ENCODE peak calls at places on chromosomes 6 and 20, in four cellular contexts. C, F, H and V are unnamed samples.

GRCh38 chr6:44038543-44039065 is 88.6 kb downstream of the MRPL14 start:
- DNase-seq in C (no peak), F (no peak), H (no peak), V (no peak)

GRCh38 chr6:128822271-128822670 is 60.7 kb upstream of the LAMA2 start:
- DNase-seq in C (no peak), F (no peak), H (peak; percentile 56), V (no peak)

GRCh38 chr6:138086573-138087196 is 20.5 kb downstream of the PERP start:
- DNase-seq in C (no peak), F (no peak), H (no peak), V (no peak)

GRCh38 chr6:134178230-134179044 is 126.0 kb upstream of the SLC2A12 start:
- DNase-seq in C (peak; percentile 78), F (peak; percentile 73), H (peak; percentile 89), V (peak; percentile 65)

GRCh38 chr6:127164555-127164954 is 46.1 kb downstream of the RSPO3 start:
- DNase-seq in C (no peak), F (no peak), H (no peak), V (no peak)

GRCh38 chr6:70849348-70850069 is 107.4 kb downstream of the B3GAT2 start:
- DNase-seq in C (no peak), F (no peak), H (no peak), V (no peak)

GRCh38 chr6:99297006-99297405 is 52.5 kb downstream of the FAXC start:
- DNase-seq in C (no peak), F (no peak), H (no peak), V (no peak)

GRCh38 chr6:139943391-139943790 is 568.9 kb upstream of the CITED2 start:
- DNase-seq in C (no peak), F (no peak), H (no peak), V (no peak)

GRCh38 chr20:6157345-6157744 is 34.5 kb upstream of the FERMT1 start:
- DNase-seq in C (no peak), F (peak; percentile 11), H (no peak), V (peak; percentile 38)

GRCh38 chr20:53296451-53297153 is 297.0 kb downstream of the ZNF217 start:
- DNase-seq in C (no peak), F (no peak), H (no peak), V (no peak)

GRCh38 chr6:169263836-169264608 is 10.4 kb upstream of the THBS2 start:
- DNase-seq in C (no peak), F (no peak), H (peak; percentile 66), V (no peak)

GRCh38 chr20:24694157-24694726 is 224.8 kb downstream of the SYNDIG1 start:
- DNase-seq in C (peak; percentile 27), F (no peak), H (peak; percentile 61), V (no peak)

GRCh38 chr20:4573564-4574355 is 147.9 kb upstream of the PRND start:
- DNase-seq in C (no peak), F (no peak), H (no peak), V (no peak)

GRCh38 chr6:134291156-134291555 is 26.8 kb downstream of the SGK1 start:
- DNase-seq in C (no peak), F (no peak), H (no peak), V (no peak)

GRCh38 chr6:52576392-52577021 is 353 bp downstream of the TRAM2 start:
- DNase-seq in C (peak; percentile 81), F (peak; percentile 88), H (peak; percentile 93), V (peak; percentile 41)

GRCh38 chr6:41439524-41440418 is 104.4 kb downstream of the NCR2 start:
- DNase-seq in C (no peak), F (peak; percentile 67), H (no peak), V (peak; percentile 90)

GRCh38 chr20:38536310-38536709 is 44.7 kb upstream of the ADIG start:
- DNase-seq in C (no peak), F (no peak), H (no peak), V (no peak)

GRCh38 chr6:170459451-170459850 is 93.7 kb downstream of the PSMB1 start:
- DNase-seq in C (no peak), F (no peak), H (peak; percentile 85), V (no peak)

GRCh38 chr6:12761376-12762115 is 45.0 kb downstream of the PHACTR1 start:
- DNase-seq in C (no peak), F (no peak), H (no peak), V (peak; percentile 4)

GRCh38 chr6:170243386-170243785 is 47.5 kb downstream of the DLL1 start:
- DNase-seq in C (no peak), F (no peak), H (no peak), V (no peak)

GRCh38 chr6:117079946-117080345 is 185.4 kb upstream of the VGLL2 start:
- DNase-seq in C (no peak), F (no peak), H (no peak), V (no peak)

GRCh38 chr6:3237761-3238662 is 10.6 kb upstream of the TUBB2B start:
- DNase-seq in C (no peak), F (peak; percentile 46), H (no peak), V (no peak)

GRCh38 chr6:158668707-158669103 is 18.9 kb downstream of the SYTL3 start:
- DNase-seq in C (no peak), F (no peak), H (no peak), V (no peak)

GRCh38 chr6:93017213-93017612 is 402.1 kb downstream of the EPHA7 start:
- DNase-seq in C (no peak), F (peak; percentile 12), H (no peak), V (no peak)

GRCh38 chr20:32965581-32966373 is 38.5 kb downstream of the SUN5 start:
- DNase-seq in C (peak; percentile 38), F (no peak), H (peak; percentile 76), V (no peak)

GRCh38 chr6:39821739-39822532 is 29.8 kb downstream of the DAAM2 start:
- DNase-seq in C (no peak), F (no peak), H (no peak), V (no peak)

GRCh38 chr6:163983601-163984445 is 569.3 kb downstream of the QKI start:
- DNase-seq in C (no peak), F (no peak), H (no peak), V (no peak)

GRCh38 chr20:20369353-20370086 is 1.6 kb downstream of the INSM1 start:
- DNase-seq in C (peak; percentile 78), F (no peak), H (no peak), V (no peak)

GRCh38 chr20:20370087-20370575 is 2.2 kb downstream of the INSM1 start:
- DNase-seq in C (no peak), F (no peak), H (no peak), V (no peak)

GRCh38 chr20:20366896-20367680 is 816 bp upstream of the INSM1 start:
- DNase-seq in C (peak; percentile 84), F (no peak), H (no peak), V (no peak)

GRCh38 chr20:20367681-20368413 is at the start of gene INSM1:
- DNase-seq in C (no peak), F (no peak), H (no peak), V (no peak)

GRCh38 chr20:20368414-20369352 is 779 bp downstream of the INSM1 start:
- DNase-seq in C (peak; percentile 72), F (no peak), H (no peak), V (no peak)
- H3K4me3 ChIP-seq in C (peak overlapping the region; percentile 69), F (no peak overlapping the region), H (no peak overlapping the region), V (no peak overlapping the region)

GRCh38 chr6:42962502-42963178 is 2.1 kb downstream of the GNMT start:
- DNase-seq in C (no peak), F (no peak), H (peak; percentile 43), V (no peak)

GRCh38 chr6:42959917-42960242 is 674 bp upstream of the GNMT start:
- DNase-seq in C (no peak), F (no peak), H (no peak), V (no peak)

GRCh38 chr6:42961020-42961470 is 491 bp downstream of the GNMT start:
- DNase-seq in C (no peak), F (no peak), H (no peak), V (no peak)

GRCh38 chr6:42962096-42962495 is 1.5 kb downstream of the GNMT start:
- DNase-seq in C (no peak), F (no peak), H (peak; percentile 48), V (no peak)

GRCh38 chr6:42960243-42961019 is at the start of gene GNMT:
- DNase-seq in C (peak; percentile 90), F (no peak), H (peak; percentile 89), V (no peak)
- H3K4me3 ChIP-seq in C (peak within 1 kb of the TSS; percentile 50), F (no peak within 1 kb of the TSS), H (peak within 1 kb of the TSS; percentile 45), V (no peak within 1 kb of the TSS)

GRCh38 chr6:88666906-88667305 is 296.5 kb downstream of the RNGTT start:
- DNase-seq in C (no peak), F (no peak), H (no peak), V (no peak)

GRCh38 chr6:88665131-88665530 is 298.3 kb downstream of the RNGTT start:
- DNase-seq in C (no peak), F (no peak), H (no peak), V (no peak)

GRCh38 chr6:88670369-88670768 is 293.0 kb downstream of the RNGTT start:
- DNase-seq in C (no peak), F (no peak), H (no peak), V (no peak)

GRCh38 chr6:88671624-88672023 is 291.8 kb downstream of the RNGTT start:
- DNase-seq in C (no peak), F (no peak), H (no peak), V (no peak)

DNA sequence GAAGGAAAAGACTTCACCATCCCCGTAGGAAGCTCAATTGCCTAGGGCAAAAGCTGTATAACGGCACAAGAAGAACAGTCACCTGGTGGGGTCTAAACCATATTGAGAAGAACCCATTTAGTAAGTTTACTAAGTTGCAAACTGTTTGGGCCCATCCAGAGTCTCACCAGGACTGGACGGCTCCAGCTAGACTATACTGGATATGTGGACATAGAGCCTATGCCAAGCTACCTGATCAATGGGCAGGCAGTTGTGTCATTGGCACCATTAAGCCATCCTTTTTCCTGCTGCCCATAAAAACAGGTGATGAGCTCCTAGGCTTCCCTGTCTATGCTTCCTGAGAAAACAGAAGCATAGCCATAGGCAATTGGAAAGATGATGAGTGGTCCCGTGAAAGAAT is 293.9 kb downstream of the RNGTT start:
- DNase-seq in C (no peak), F (no peak), H (no peak), V (no peak)
- H3K4me3 ChIP-seq in C (no peak overlapping the region), F (no peak overlapping the region), H (no peak overlapping the region), V (no peak overlapping the region)

GRCh38 chr6:92011681-92012245 is 1407.6 kb downstream of the EPHA7 start:
- DNase-seq in C (no peak), F (no peak), H (peak; percentile 69), V (no peak)
- H3K4me3 ChIP-seq in C (no peak overlapping the region), F (no peak overlapping the region), H (no peak overlapping the region), V (no peak overlapping the region)

DNA sequence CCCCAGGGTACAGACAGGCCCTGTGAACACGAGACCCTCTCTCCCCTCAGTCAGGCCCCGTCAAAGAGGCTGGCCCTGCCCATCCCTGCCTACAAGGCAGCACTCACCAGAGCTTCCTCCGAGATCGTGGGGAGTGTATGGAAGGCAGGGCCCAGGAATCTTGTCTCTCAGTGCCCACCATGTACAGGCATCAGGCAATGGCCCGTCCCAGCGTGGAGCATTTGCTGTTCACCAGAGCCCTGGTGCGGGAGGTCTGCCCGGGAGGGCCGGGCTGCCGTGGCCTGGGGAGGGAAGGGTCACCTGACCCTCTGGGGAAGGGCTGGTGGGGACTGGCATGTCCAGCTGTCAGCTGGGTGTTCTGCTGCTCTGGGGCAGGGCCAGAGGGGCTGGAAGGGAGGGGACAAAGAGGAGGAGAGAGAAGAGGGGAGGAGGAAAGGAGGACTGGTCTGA is at the start of gene IP6K3:
- DNase-seq in C (no peak), F (no peak), H (no peak), V (no peak)
- H3K4me3 ChIP-seq in C (no peak within 1 kb of the TSS), F (no peak within 1 kb of the TSS), H (no peak within 1 kb of the TSS), V (no peak within 1 kb of the TSS)